ENCODE peak calls at places on chromosomes 1 and 21, in five cellular contexts. One of them, this sample, is unnamed.

GRCh38 chr1:84348240-84348555 is 46.7 kb downstream of the SAMD13 start:
- DNase-seq in heart right ventricle: no peak
- DNase-seq in kidney epithelial cell: peak
- DNase-seq in ascending aorta: no peak
- DNase-seq in astrocyte of the cerebellum: no peak
- DNase-seq in this sample: no peak

GRCh38 chr1:220182656-220183055 is 88.7 kb downstream of the IARS2 start:
- DNase-seq in heart right ventricle: no peak
- DNase-seq in ascending aorta: no peak
- DNase-seq in astrocyte of the cerebellum: no peak
- DNase-seq in kidney epithelial cell: no peak
- DNase-seq in this sample: no peak

GRCh38 chr21:41601573-41602371 is 93.8 kb upstream of the TMPRSS2 start:
- DNase-seq in astrocyte of the cerebellum: no peak
- DNase-seq in heart right ventricle: no peak
- DNase-seq in kidney epithelial cell: no peak
- DNase-seq in ascending aorta: no peak
- DNase-seq in this sample: no peak

GRCh38 chr1:65069186-65069585 is 78.8 kb upstream of the AK4 start:
- DNase-seq in astrocyte of the cerebellum: no peak
- DNase-seq in ascending aorta: no peak
- DNase-seq in kidney epithelial cell: no peak
- DNase-seq in heart right ventricle: no peak
- DNase-seq in this sample: no peak

GRCh38 chr21:15014220-15014619 is 50.6 kb downstream of the NRIP1 start:
- DNase-seq in astrocyte of the cerebellum: no peak
- DNase-seq in heart right ventricle: no peak
- DNase-seq in kidney epithelial cell: no peak
- DNase-seq in ascending aorta: no peak
- DNase-seq in this sample: no peak

GRCh38 chr1:205227584-205228006 is at the start of gene TMCC2:
- DNase-seq in kidney epithelial cell: no peak
- DNase-seq in astrocyte of the cerebellum: no peak
- DNase-seq in heart right ventricle: peak
- DNase-seq in ascending aorta: peak
- DNase-seq in this sample: peak

GRCh38 chr1:229106526-229107105 is 164.3 kb upstream of the RAB4A start:
- DNase-seq in kidney epithelial cell: no peak
- DNase-seq in ascending aorta: no peak
- DNase-seq in heart right ventricle: no peak
- DNase-seq in astrocyte of the cerebellum: no peak
- DNase-seq in this sample: no peak

GRCh38 chr1:88140325-88140724 is 543.7 kb upstream of the PKN2 start:
- DNase-seq in ascending aorta: no peak
- DNase-seq in astrocyte of the cerebellum: no peak
- DNase-seq in heart right ventricle: no peak
- DNase-seq in kidney epithelial cell: no peak
- DNase-seq in this sample: no peak

GRCh38 chr1:195584870-195585624 is 1023.2 kb downstream of the KCNT2 start:
- DNase-seq in heart right ventricle: no peak
- DNase-seq in ascending aorta: no peak
- DNase-seq in kidney epithelial cell: no peak
- DNase-seq in astrocyte of the cerebellum: no peak
- DNase-seq in this sample: no peak

GRCh38 chr21:16279658-16280581 is 550.1 kb downstream of the USP25 start:
- DNase-seq in kidney epithelial cell: no peak
- DNase-seq in astrocyte of the cerebellum: peak
- DNase-seq in heart right ventricle: peak
- DNase-seq in ascending aorta: no peak
- DNase-seq in this sample: peak

GRCh38 chr1:199149591-199149990 is 510.8 kb downstream of the PTPRC start:
- DNase-seq in astrocyte of the cerebellum: no peak
- DNase-seq in kidney epithelial cell: no peak
- DNase-seq in heart right ventricle: no peak
- DNase-seq in ascending aorta: no peak
- DNase-seq in this sample: no peak

GRCh38 chr1:48073773-48074172 is 76.6 kb upstream of the TRABD2B start:
- DNase-seq in kidney epithelial cell: no peak
- DNase-seq in ascending aorta: no peak
- DNase-seq in astrocyte of the cerebellum: no peak
- DNase-seq in heart right ventricle: no peak
- DNase-seq in this sample: no peak

GRCh38 chr1:5913876-5914275 is 78.3 kb downstream of the NPHP4 start:
- DNase-seq in kidney epithelial cell: no peak
- DNase-seq in ascending aorta: no peak
- DNase-seq in heart right ventricle: no peak
- DNase-seq in astrocyte of the cerebellum: no peak
- DNase-seq in this sample: no peak

GRCh38 chr1:23913212-23913880 is at the start of gene CNR2:
- DNase-seq in astrocyte of the cerebellum: no peak
- DNase-seq in ascending aorta: no peak
- DNase-seq in heart right ventricle: no peak
- DNase-seq in kidney epithelial cell: no peak
- DNase-seq in this sample: no peak

GRCh38 chr1:14820320-14821085 is 222.0 kb downstream of the KAZN start:
- DNase-seq in ascending aorta: no peak
- DNase-seq in astrocyte of the cerebellum: no peak
- DNase-seq in heart right ventricle: no peak
- DNase-seq in kidney epithelial cell: no peak
- DNase-seq in this sample: no peak

GRCh38 chr21:44643911-44644310 is 2.3 kb upstream of the KRTAP10-11 start:
- DNase-seq in kidney epithelial cell: no peak
- DNase-seq in heart right ventricle: no peak
- DNase-seq in astrocyte of the cerebellum: no peak
- DNase-seq in ascending aorta: no peak
- DNase-seq in this sample: no peak

GRCh38 chr1:234691567-234691966 is 81.6 kb upstream of the IRF2BP2 start:
- DNase-seq in astrocyte of the cerebellum: no peak
- DNase-seq in kidney epithelial cell: no peak
- DNase-seq in ascending aorta: no peak
- DNase-seq in heart right ventricle: no peak
- DNase-seq in this sample: no peak

GRCh38 chr1:43651188-43651587 is 1.2 kb downstream of the KDM4A start:
- DNase-seq in heart right ventricle: no peak
- DNase-seq in kidney epithelial cell: no peak
- DNase-seq in astrocyte of the cerebellum: no peak
- DNase-seq in ascending aorta: no peak
- DNase-seq in this sample: no peak

GRCh38 chr1:28147264-28148094 is 29.0 kb downstream of the PTAFR start:
- DNase-seq in astrocyte of the cerebellum: no peak
- DNase-seq in kidney epithelial cell: no peak
- DNase-seq in heart right ventricle: no peak
- DNase-seq in ascending aorta: no peak
- DNase-seq in this sample: no peak

GRCh38 chr1:29387210-29387609 is 150.9 kb downstream of the PTPRU start:
- DNase-seq in ascending aorta: no peak
- DNase-seq in heart right ventricle: no peak
- DNase-seq in kidney epithelial cell: no peak
- DNase-seq in astrocyte of the cerebellum: no peak
- DNase-seq in this sample: no peak

GRCh38 chr1:27343639-27344025 is 1.8 kb downstream of the SYTL1 start:
- DNase-seq in astrocyte of the cerebellum: no peak
- DNase-seq in kidney epithelial cell: no peak
- DNase-seq in ascending aorta: no peak
- DNase-seq in heart right ventricle: no peak
- DNase-seq in this sample: no peak

GRCh38 chr1:110136911-110137310 is 13.4 kb upstream of the SLC6A17 start:
- DNase-seq in kidney epithelial cell: no peak
- DNase-seq in heart right ventricle: peak
- DNase-seq in astrocyte of the cerebellum: no peak
- DNase-seq in ascending aorta: no peak
- DNase-seq in this sample: no peak

GRCh38 chr1:205543351-205544305 is 39.2 kb downstream of the CDK18 start:
- DNase-seq in kidney epithelial cell: peak
- DNase-seq in astrocyte of the cerebellum: peak
- DNase-seq in heart right ventricle: peak
- DNase-seq in ascending aorta: peak
- DNase-seq in this sample: peak

GRCh38 chr1:31571340-31572295 is 4.7 kb upstream of the TINAGL1 start:
- DNase-seq in astrocyte of the cerebellum: no peak
- DNase-seq in kidney epithelial cell: no peak
- DNase-seq in ascending aorta: no peak
- DNase-seq in heart right ventricle: no peak
- DNase-seq in this sample: no peak

GRCh38 chr1:202221911-202222909 is 28.6 kb downstream of the LGR6 start:
- DNase-seq in astrocyte of the cerebellum: no peak
- DNase-seq in kidney epithelial cell: no peak
- DNase-seq in heart right ventricle: no peak
- DNase-seq in ascending aorta: no peak
- DNase-seq in this sample: no peak

GRCh38 chr1:192807968-192808587 is 761 bp upstream of the RGS2 start:
- DNase-seq in heart right ventricle: no peak
- DNase-seq in kidney epithelial cell: no peak
- DNase-seq in ascending aorta: no peak
- DNase-seq in astrocyte of the cerebellum: no peak
- DNase-seq in this sample: no peak

GRCh38 chr1:7290971-7291970 is 479.8 kb upstream of the VAMP3 start:
- DNase-seq in kidney epithelial cell: no peak
- DNase-seq in heart right ventricle: peak
- DNase-seq in ascending aorta: no peak
- DNase-seq in astrocyte of the cerebellum: no peak
- DNase-seq in this sample: no peak

GRCh38 chr1:46517010-46517600 is 27.5 kb downstream of the DMBX1 start:
- DNase-seq in heart right ventricle: no peak
- DNase-seq in ascending aorta: no peak
- DNase-seq in astrocyte of the cerebellum: no peak
- DNase-seq in kidney epithelial cell: no peak
- DNase-seq in this sample: no peak

GRCh38 chr1:198211696-198212095 is 54.9 kb downstream of the NEK7 start:
- DNase-seq in ascending aorta: no peak
- DNase-seq in astrocyte of the cerebellum: no peak
- DNase-seq in heart right ventricle: no peak
- DNase-seq in kidney epithelial cell: no peak
- DNase-seq in this sample: no peak

GRCh38 chr1:24909388-24909898 is 20.6 kb downstream of the RUNX3 start:
- DNase-seq in heart right ventricle: peak
- DNase-seq in ascending aorta: no peak
- DNase-seq in kidney epithelial cell: peak
- DNase-seq in astrocyte of the cerebellum: peak
- DNase-seq in this sample: peak

GRCh38 chr1:107572674-107573205 is 392.2 kb downstream of the VAV3 start:
- DNase-seq in astrocyte of the cerebellum: peak
- DNase-seq in kidney epithelial cell: peak
- DNase-seq in heart right ventricle: no peak
- DNase-seq in ascending aorta: no peak
- DNase-seq in this sample: peak

GRCh38 chr1:14794136-14794768 is 195.8 kb downstream of the KAZN start:
- DNase-seq in ascending aorta: no peak
- DNase-seq in heart right ventricle: no peak
- DNase-seq in astrocyte of the cerebellum: peak
- DNase-seq in kidney epithelial cell: no peak
- DNase-seq in this sample: no peak

GRCh38 chr1:227934476-227935313 is 13.0 kb downstream of the WNT9A start:
- DNase-seq in astrocyte of the cerebellum: no peak
- DNase-seq in heart right ventricle: no peak
- DNase-seq in ascending aorta: no peak
- DNase-seq in kidney epithelial cell: peak
- DNase-seq in this sample: no peak

DNA sequence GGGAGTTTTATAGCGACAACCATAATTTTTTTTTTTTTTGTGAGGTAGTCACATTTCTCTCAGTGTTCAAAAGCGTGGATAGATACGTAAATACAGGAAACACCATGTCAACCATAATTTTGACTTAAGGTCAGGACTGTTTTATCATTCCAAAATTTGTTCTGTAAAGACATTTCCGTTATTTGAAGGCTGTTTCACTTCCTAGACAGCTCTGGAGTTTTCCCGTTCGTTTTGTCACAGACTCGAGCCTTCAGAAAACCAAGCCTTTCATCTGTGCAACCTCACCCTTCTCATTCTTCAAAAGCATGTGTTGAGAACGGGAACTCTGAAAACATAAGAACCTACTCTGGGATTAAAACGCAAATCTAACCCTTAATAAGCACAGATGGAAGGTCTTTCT is 17.9 kb downstream of the SIM2 start:
- DNase-seq in astrocyte of the cerebellum: no peak
- DNase-seq in heart right ventricle: no peak
- DNase-seq in ascending aorta: no peak
- DNase-seq in kidney epithelial cell: no peak
- DNase-seq in this sample: no peak
- TF ChIP-seq CTCF in astrocyte of the cerebellum: no peak
- TF ChIP-seq CTCF in heart right ventricle: no peak
- TF ChIP-seq CTCF in ascending aorta: no peak
- TF ChIP-seq CTCF in kidney epithelial cell: no peak
- TF ChIP-seq CTCF in this sample: no peak

GRCh38 chr1:177945943-177946650 is 23.8 kb downstream of the SEC16B start:
- DNase-seq in heart right ventricle: peak
- DNase-seq in astrocyte of the cerebellum: peak
- DNase-seq in kidney epithelial cell: no peak
- DNase-seq in ascending aorta: no peak
- DNase-seq in this sample: no peak
- TF ChIP-seq CTCF in heart right ventricle: peak
- TF ChIP-seq CTCF in astrocyte of the cerebellum: peak
- TF ChIP-seq CTCF in kidney epithelial cell: peak
- TF ChIP-seq CTCF in ascending aorta: peak
- TF ChIP-seq CTCF in this sample: peak

GRCh38 chr1:41032147-41032546 is 10.6 kb upstream of the SLFNL1 start:
- DNase-seq in astrocyte of the cerebellum: no peak
- DNase-seq in kidney epithelial cell: no peak
- DNase-seq in heart right ventricle: no peak
- DNase-seq in ascending aorta: no peak
- DNase-seq in this sample: no peak
- TF ChIP-seq CTCF in astrocyte of the cerebellum: no peak
- TF ChIP-seq CTCF in kidney epithelial cell: no peak
- TF ChIP-seq CTCF in heart right ventricle: no peak
- TF ChIP-seq CTCF in ascending aorta: no peak
- TF ChIP-seq CTCF in this sample: no peak

GRCh38 chr1:235990376-235990795 is 74.5 kb downstream of the NID1 start:
- DNase-seq in astrocyte of the cerebellum: no peak
- DNase-seq in kidney epithelial cell: no peak
- DNase-seq in heart right ventricle: no peak
- DNase-seq in ascending aorta: no peak
- DNase-seq in this sample: no peak
- TF ChIP-seq CTCF in astrocyte of the cerebellum: no peak
- TF ChIP-seq CTCF in kidney epithelial cell: no peak
- TF ChIP-seq CTCF in heart right ventricle: peak
- TF ChIP-seq CTCF in ascending aorta: no peak
- TF ChIP-seq CTCF in this sample: no peak

This sample was measured in AG04450.